ENCODE peak calls at places on chromosomes 13 and 19, in six cellular contexts. S is astrocyte, V is coronary artery, U is suprapubic skin, G is B cell, X is AG04450. N is an unnamed sample.

GRCh38 chr13:28283600-28283999 is 145.3 kb downstream of the PAN3 start:
- DNase-seq in U (no peak), G (no peak), S (no peak), V (no peak), X (no peak), N (no peak)

GRCh38 chr13:98203641-98204326 is 26.7 kb upstream of the RNF113B start:
- DNase-seq in X (no peak), S (peak; percentile 50), V (no peak), G (no peak), U (no peak), N (no peak)

GRCh38 chr19:10290439-10290875 is 705 bp downstream of the ICAM5 start:
- DNase-seq in X (no peak), G (no peak), V (no peak), S (no peak), U (no peak), N (peak; percentile 36)

GRCh38 chr19:28727133-28727834 is 485.7 kb downstream of the UQCRFS1 start:
- DNase-seq in X (no peak), G (no peak), V (no peak), S (no peak), U (no peak), N (no peak)

GRCh38 chr13:76048126-76048525 is 412.0 kb downstream of the LMO7 start:
- DNase-seq in X (no peak), G (no peak), V (no peak), U (no peak), S (no peak), N (no peak)

GRCh38 chr19:42080764-42081375 is 4.9 kb downstream of the ZNF574 start:
- DNase-seq in G (no peak), X (no peak), V (no peak), U (no peak), S (no peak), N (no peak)

GRCh38 chr13:97395437-97396136 is 38.4 kb upstream of the RAP2A start:
- DNase-seq in S (peak; percentile 37), U (no peak), V (no peak), G (no peak), X (no peak), N (no peak)

GRCh38 chr19:7159105-7159933 is 89.8 kb downstream of the ZNF557 start:
- DNase-seq in G (no peak), V (peak; percentile 86), U (no peak), X (peak; percentile 65), S (peak; percentile 64), N (no peak)

GRCh38 chr13:29689548-29689947 is 94.1 kb upstream of the SLC7A1 start:
- DNase-seq in U (no peak), S (no peak), V (no peak), X (no peak), G (no peak), N (no peak)

GRCh38 chr13:44692173-44692713 is 116.1 kb upstream of the TSC22D1 start:
- DNase-seq in X (no peak), S (peak; percentile 25), V (no peak), U (peak; percentile 4), G (no peak), N (no peak)

GRCh38 chr19:4714016-4714415 is 9.6 kb downstream of the DPP9 start:
- DNase-seq in V (no peak), X (no peak), U (no peak), S (no peak), G (no peak), N (no peak)

GRCh38 chr13:98175823-98176222 is 1.2 kb downstream of the RNF113B start:
- DNase-seq in V (no peak), G (no peak), S (peak; percentile 14), U (no peak), X (no peak), N (no peak)

GRCh38 chr19:28841531-28841930 is 371.4 kb downstream of the UQCRFS1 start:
- DNase-seq in V (no peak), S (no peak), G (no peak), U (no peak), X (no peak), N (no peak)

GRCh38 chr13:75749407-75749806 is 113.3 kb downstream of the LMO7 start:
- DNase-seq in U (no peak), X (no peak), S (peak; percentile 45), V (no peak), G (no peak), N (peak; percentile 2)

GRCh38 chr19:14114854-14115253 is 2.7 kb downstream of the PRKACA start:
- DNase-seq in X (no peak), G (peak; percentile 78), U (no peak), S (no peak), V (no peak), N (peak; percentile 36)

GRCh38 chr13:23619073-23619855 is 49.1 kb downstream of the TNFRSF19 start:
- DNase-seq in U (no peak), X (no peak), S (no peak), V (no peak), G (no peak), N (no peak)

GRCh38 chr19:35449347-35450043 is 1.4 kb downstream of the FFAR2 start:
- DNase-seq in S (no peak), X (no peak), U (no peak), G (no peak), V (no peak), N (no peak)

GRCh38 chr19:10701955-10702307 is 692 bp downstream of the QTRT1 start:
- DNase-seq in V (no peak), S (no peak), G (no peak), X (no peak), U (no peak), N (peak; percentile 61)

GRCh38 chr13:39578821-39579291 is 24.1 kb downstream of the LHFPL6 start:
- DNase-seq in S (no peak), U (no peak), V (no peak), G (no peak), X (no peak), N (no peak)

GRCh38 chr13:102651392-102651791 is 43.5 kb downstream of the METTL21C start:
- DNase-seq in X (no peak), S (peak; percentile 18), V (no peak), U (no peak), G (no peak), N (no peak)

GRCh38 chr19:41604831-41605230 is 22.0 kb downstream of the CEACAM4 start:
- DNase-seq in V (no peak), X (no peak), U (no peak), G (no peak), S (no peak), N (no peak)

GRCh38 chr19:43780706-43781525 is at the start of gene KCNN4:
- DNase-seq in V (no peak), S (peak; percentile 91), U (no peak), G (peak; percentile 88), X (no peak), N (no peak)

GRCh38 chr19:46478356-46478986 is 7.1 kb upstream of the PNMA8A start:
- DNase-seq in X (no peak), G (no peak), U (no peak), V (no peak), S (peak; percentile 82), N (peak; percentile 12)

DNA sequence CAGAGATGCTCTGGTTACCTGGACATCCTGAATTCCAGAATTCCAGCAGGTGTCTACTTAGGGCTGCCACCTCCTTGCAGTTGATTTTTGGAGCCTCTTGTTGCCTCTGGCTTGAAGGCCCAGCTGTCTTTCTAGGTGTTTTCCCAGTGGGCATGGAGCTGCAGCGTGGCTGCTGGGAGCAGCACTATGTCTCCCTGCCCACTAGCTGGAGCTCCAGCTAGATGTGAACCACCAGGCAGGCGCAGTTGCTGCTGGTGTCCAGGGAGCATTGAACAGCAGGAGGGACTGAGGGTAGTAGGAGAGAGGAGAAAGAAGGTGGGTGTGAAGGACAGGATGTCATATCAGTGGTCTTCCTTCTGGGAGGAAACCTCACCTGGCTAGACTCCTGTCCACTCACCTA is 9.9 kb upstream of the SELENOW start:
- DNase-seq in G (no peak), X (no peak), U (no peak), S (no peak), V (no peak), N (no peak)
- TF ChIP-seq CTCF in G (no peak), X (no peak), U (no peak), S (no peak), V (no peak), N (no peak)

DNA sequence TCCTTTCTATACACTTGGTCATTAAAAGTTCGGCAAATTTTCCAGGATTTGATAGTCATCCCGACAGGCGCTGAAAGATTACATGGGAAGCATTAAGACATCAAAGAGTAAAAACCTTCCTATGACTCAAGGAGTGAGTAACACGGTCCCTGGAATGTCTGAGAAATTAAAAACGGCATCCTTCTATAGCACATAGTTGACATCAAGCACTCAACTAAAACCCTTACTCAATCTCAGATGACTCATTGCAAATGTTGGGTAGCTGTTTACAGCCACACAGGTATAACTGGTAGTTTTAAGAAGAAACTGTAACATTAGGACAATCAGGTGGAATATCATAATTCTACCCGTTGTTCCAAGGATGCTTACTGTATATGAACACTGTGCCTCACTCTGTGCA is 6.4 kb upstream of the LGALS13 start:
- DNase-seq in G (no peak), V (no peak), X (no peak), U (no peak), S (no peak), N (no peak)
- TF ChIP-seq CTCF in G (no peak), V (no peak), X (no peak), U (no peak), S (no peak), N (no peak)

DNA sequence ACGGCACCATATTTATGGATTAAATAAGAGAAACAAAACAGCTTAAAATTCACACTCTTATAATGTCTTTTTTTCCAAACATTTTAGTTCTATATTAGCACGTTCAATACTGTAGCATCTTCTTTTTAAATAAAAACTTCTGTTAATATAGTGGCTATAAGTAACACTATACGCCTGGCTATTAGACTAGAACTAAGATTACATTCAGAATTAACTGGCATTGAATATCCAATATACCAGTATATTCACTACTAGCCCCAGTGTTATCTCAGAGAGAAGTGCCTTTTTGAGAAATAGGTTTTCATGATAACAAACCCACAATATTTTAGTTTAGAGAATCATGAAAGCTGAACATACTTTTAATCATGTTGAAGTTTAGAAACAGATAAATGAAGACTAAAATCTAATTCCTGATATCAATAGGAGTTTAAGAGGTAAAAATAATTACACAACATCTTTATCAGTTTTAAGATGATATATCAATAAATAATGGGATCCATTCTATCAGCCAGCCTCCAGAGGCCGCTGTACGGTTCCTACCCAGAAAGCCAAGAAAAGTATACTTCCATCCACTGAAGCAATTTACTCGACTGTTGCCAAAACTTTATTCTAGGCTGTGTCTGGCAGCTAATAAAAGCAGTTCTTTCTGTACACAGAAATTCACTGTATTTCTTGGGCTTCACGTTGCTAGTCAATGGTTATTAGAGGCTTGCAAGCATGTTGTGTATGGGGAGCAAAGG is 1113.4 kb upstream of the MIR17HG start:
- DNase-seq in U (no peak), X (no peak), G (no peak), S (no peak), V (no peak), N (no peak)
- TF ChIP-seq CTCF in U (no peak), X (no peak), G (no peak), S (no peak), V (no peak), N (no peak)

DNA sequence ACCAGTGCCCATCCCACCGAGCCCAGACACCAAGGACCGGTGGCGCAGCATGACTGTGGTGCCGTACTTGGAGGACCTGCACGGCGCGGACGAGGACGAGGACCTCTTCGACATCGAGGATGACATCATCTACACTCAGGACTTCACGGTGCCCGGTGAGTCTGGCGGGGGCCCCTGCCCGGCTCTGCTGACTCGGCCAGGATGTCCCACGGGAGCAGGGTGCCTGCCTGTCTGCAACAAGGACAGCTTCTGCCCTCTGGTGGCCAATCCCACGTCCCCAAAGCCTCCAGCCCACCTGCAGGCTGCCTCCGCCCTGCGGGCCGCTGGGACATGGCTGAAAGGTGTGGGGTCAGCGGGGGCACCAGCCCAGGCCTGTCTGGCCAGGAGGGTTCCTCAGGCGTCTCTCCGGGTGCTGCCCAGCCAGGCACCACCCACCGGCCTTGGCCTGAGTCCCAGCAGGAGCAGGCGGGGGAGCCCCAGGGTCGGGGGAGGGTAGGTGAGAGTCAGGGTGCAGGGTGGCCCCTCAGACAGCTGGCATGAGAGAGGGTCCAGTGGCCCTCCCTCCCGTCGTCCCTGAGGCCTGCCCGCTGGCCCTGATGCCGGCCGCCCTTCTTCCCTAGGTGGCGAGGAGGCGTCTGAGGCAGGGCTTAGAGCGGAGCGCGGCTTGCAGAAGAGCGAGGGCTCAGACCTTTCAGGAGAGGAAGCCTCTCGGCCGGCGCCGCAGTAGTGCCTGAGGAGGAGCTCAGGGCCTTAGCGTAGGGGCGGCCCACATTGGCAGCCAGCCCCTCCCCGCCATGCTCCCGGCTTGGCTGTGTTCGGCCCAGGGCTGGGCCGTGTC is 14.6 kb downstream of the CBARP start:
- DNase-seq in X (no peak), S (no peak), G (peak; percentile 78), U (no peak), V (no peak), N (peak; percentile 61)
- TF ChIP-seq CTCF in X (peak; percentile 41), S (peak; percentile 35), G (no peak), U (no peak), V (peak; percentile 13), N (peak; percentile 44)